ENCODE peak calls at places on chromosome 15, in nine cellular contexts. U is neural progenitor cell, G is AG10803, B is RWPE2, L is left ventricle myocardium inferior, I is GM12865, X is fibroblast of pulmonary artery, N is ovary, Z is dorsolateral prefrontal cortex. J is an unnamed sample.

GRCh38 chr15:31364301-31365031 is 37.8 kb downstream of the KLF13 start:
- DNase-seq in U (peak; percentile 4), G (no peak), B (no peak), L (peak; percentile 34), I (no peak), X (no peak), N (no peak), Z (no peak), J (no peak)

GRCh38 chr15:94205366-94205765 is 26.0 kb upstream of the MCTP2 start:
- DNase-seq in U (peak; percentile 5), G (peak; percentile 78), B (no peak), L (no peak), I (no peak), X (no peak), N (no peak), Z (no peak), J (no peak)

GRCh38 chr15:69289312-69290146 is 9.2 kb upstream of the PAQR5 start:
- DNase-seq in U (no peak), G (no peak), B (no peak), L (no peak), I (no peak), X (no peak), N (no peak), Z (no peak), J (no peak)

GRCh38 chr15:69790632-69791031 is 307.1 kb downstream of the TLE3 start:
- DNase-seq in U (no peak), G (no peak), B (no peak), L (no peak), I (no peak), X (no peak), N (no peak), Z (no peak), J (no peak)

GRCh38 chr15:39174332-39174731 is 406.5 kb upstream of the THBS1 start:
- DNase-seq in U (no peak), G (no peak), B (no peak), L (no peak), I (peak; percentile 23), X (no peak), N (no peak), Z (no peak), J (no peak)

GRCh38 chr15:68821898-68822380 is 1.2 kb upstream of the ANP32A start:
- DNase-seq in U (peak; percentile 45), G (no peak), B (no peak), L (no peak), I (peak; percentile 28), X (peak; percentile 9), N (no peak), Z (no peak), J (no peak)

GRCh38 chr15:40256642-40257235 is 17.9 kb downstream of the PAK6 start:
- DNase-seq in U (no peak), G (no peak), B (no peak), L (no peak), I (no peak), X (peak; percentile 40), N (no peak), Z (no peak), J (no peak)

GRCh38 chr15:41337631-41338522 is 5.2 kb downstream of the NUSAP1 start:
- DNase-seq in U (no peak), G (no peak), B (peak; percentile 8), L (no peak), I (no peak), X (no peak), N (no peak), Z (no peak), J (no peak)

GRCh38 chr15:40045572-40046217 is 6.7 kb upstream of the SRP14 start:
- DNase-seq in U (no peak), G (no peak), B (no peak), L (no peak), I (peak; percentile 69), X (no peak), N (no peak), Z (no peak), J (no peak)

GRCh38 chr15:63349621-63350020 is 32.0 kb downstream of the CA12 start:
- DNase-seq in U (no peak), G (no peak), B (no peak), L (no peak), I (no peak), X (no peak), N (no peak), Z (no peak), J (no peak)

GRCh38 chr15:52107238-52107637 is 5.3 kb downstream of the BCL2L10 start:
- DNase-seq in U (no peak), G (no peak), B (no peak), L (no peak), I (no peak), X (no peak), N (no peak), Z (no peak), J (no peak)

GRCh38 chr15:80695911-80696651 is 971 bp downstream of the ABHD17C start:
- DNase-seq in U (peak; percentile 25), G (no peak), B (no peak), L (peak; percentile 25), I (peak; percentile 16), X (no peak), N (peak; percentile 60), Z (no peak), J (peak; percentile 35)

GRCh38 chr15:87760915-87761314 is 495.6 kb downstream of the NTRK3 start:
- DNase-seq in U (no peak), G (no peak), B (no peak), L (no peak), I (no peak), X (no peak), N (no peak), Z (no peak), J (no peak)

GRCh38 chr15:52112203-52112750 is 298 bp downstream of the BCL2L10 start:
- DNase-seq in U (no peak), G (no peak), B (no peak), L (no peak), I (peak; percentile 57), X (no peak), N (peak; percentile 43), Z (no peak), J (peak; percentile 67)

GRCh38 chr15:50697109-50697797 is 10.7 kb upstream of the TRPM7 start:
- DNase-seq in U (no peak), G (no peak), B (no peak), L (no peak), I (no peak), X (no peak), N (no peak), Z (no peak), J (no peak)

GRCh38 chr15:98484914-98485313 is 163.4 kb upstream of the IGF1R start:
- DNase-seq in U (no peak), G (no peak), B (no peak), L (no peak), I (no peak), X (no peak), N (no peak), Z (no peak), J (no peak)

GRCh38 chr15:43275736-43276562 is 9.2 kb upstream of the TGM5 start:
- DNase-seq in U (no peak), G (no peak), B (no peak), L (no peak), I (no peak), X (no peak), N (no peak), Z (no peak), J (no peak)

GRCh38 chr15:66071160-66071559 is 182.4 kb downstream of the MEGF11 start:
- DNase-seq in U (no peak), G (no peak), B (peak; percentile 55), L (no peak), I (no peak), X (no peak), N (no peak), Z (no peak), J (no peak)

GRCh38 chr15:74844319-74845207 is 1.6 kb upstream of the ULK3 start:
- DNase-seq in U (peak; percentile 72), G (no peak), B (peak; percentile 64), L (no peak), I (no peak), X (no peak), N (peak; percentile 66), Z (no peak), J (no peak)

GRCh38 chr15:42123546-42123945 is 29.2 kb upstream of the PLA2G4D start:
- DNase-seq in U (no peak), G (no peak), B (no peak), L (no peak), I (no peak), X (no peak), N (no peak), Z (no peak), J (no peak)

GRCh38 chr15:44861917-44862316 is 94.6 kb upstream of the TERB2 start:
- DNase-seq in U (no peak), G (no peak), B (no peak), L (no peak), I (no peak), X (no peak), N (no peak), Z (no peak), J (no peak)
- H3K4me3 ChIP-seq in U (no peak overlapping the region), G (no peak overlapping the region), B (no peak overlapping the region), L (no peak overlapping the region), I (no peak overlapping the region), X (no peak overlapping the region), N (no peak overlapping the region), Z (no peak overlapping the region), J (no peak overlapping the region)

GRCh38 chr15:92017882-92018534 is 164.5 kb downstream of the SLCO3A1 start:
- DNase-seq in U (no peak), G (no peak), B (no peak), L (no peak), I (no peak), X (no peak), N (no peak), Z (no peak), J (no peak)
- TF ChIP-seq CTCF in U (no peak), G (no peak), B (no peak), L (no peak), I (no peak), X (no peak), N (no peak), Z (no peak), J (no peak)

GRCh38 chr15:34239151-34239761 is 14.4 kb downstream of the EMC4 start:
- DNase-seq in U (no peak), G (peak; percentile 82), B (peak; percentile 89), L (no peak), I (peak; percentile 36), X (peak; percentile 79), N (no peak), Z (no peak), J (no peak)
- H3K4me3 ChIP-seq in U (no peak overlapping the region), G (peak overlapping the region; percentile 24), B (no peak overlapping the region), L (no peak overlapping the region), I (no peak overlapping the region), X (peak overlapping the region; percentile 36), N (no peak overlapping the region), Z (no peak overlapping the region), J (no peak overlapping the region)

GRCh38 chr15:29734917-29735572 is 87.2 kb downstream of the TJP1 start:
- DNase-seq in U (no peak), G (no peak), B (no peak), L (no peak), I (peak; percentile 28), X (no peak), N (no peak), Z (no peak), J (no peak)

GRCh38 chr15:29736012-29736744 is 86.1 kb downstream of the TJP1 start:
- DNase-seq in U (no peak), G (no peak), B (no peak), L (no peak), I (peak; percentile 54), X (no peak), N (no peak), Z (no peak), J (no peak)

GRCh38 chr15:29736745-29737023 is 85.6 kb downstream of the TJP1 start:
- DNase-seq in U (no peak), G (peak; percentile 47), B (no peak), L (no peak), I (no peak), X (peak; percentile 18), N (no peak), Z (no peak), J (no peak)

GRCh38 chr15:29740692-29741311 is 81.5 kb downstream of the TJP1 start:
- DNase-seq in U (no peak), G (no peak), B (no peak), L (no peak), I (peak; percentile 32), X (no peak), N (no peak), Z (no peak), J (no peak)
- TF ChIP-seq CTCF in U (peak; percentile 33), G (peak; percentile 23), B (peak; percentile 61), L (no peak), I (peak; percentile 42), X (peak; percentile 26), N (no peak), Z (no peak), J (peak; percentile 59)